ENCODE peak calls at places on chromosomes 4 and X, in five cellular contexts. W is HFFc6, J is NCI-H1092 treated with DMSO at 0.1 percent for 48 hours, M is NCI-H460, F is H4. Z is an unnamed sample.

GRCh38 chrX:10071451-10072163 is 85.2 kb upstream of the CLCN4 start:
- DNase-seq in W (no peak), M (no peak), J (peak), F (no peak), Z (no peak)

GRCh38 chr4:147355849-147356248 is 125.0 kb upstream of the EDNRA start:
- DNase-seq in J (no peak), M (peak), F (no peak), W (peak), Z (no peak)

GRCh38 chr4:181030961-181031360 is 1212.2 kb upstream of the TENM3 start:
- DNase-seq in M (no peak), F (peak), J (no peak), W (no peak), Z (no peak)

GRCh38 chr4:7973545-7973981 is 33.9 kb upstream of the AFAP1 start:
- DNase-seq in J (no peak), W (peak), M (no peak), F (peak), Z (no peak)

GRCh38 chr4:6845574-6845973 is 63.0 kb downstream of the KIAA0232 start:
- DNase-seq in W (no peak), F (no peak), J (no peak), M (no peak), Z (no peak)

GRCh38 chr4:52911684-52912294 is 49.7 kb downstream of the RASL11B start:
- DNase-seq in M (peak), F (peak), W (peak), J (peak), Z (peak)

GRCh38 chrX:118066867-118067515 is 49.6 kb downstream of the KLHL13 start:
- DNase-seq in J (no peak), F (no peak), W (no peak), M (no peak), Z (no peak)

GRCh38 chr4:16897991-16898827 is at the start of gene LDB2:
- DNase-seq in M (no peak), W (peak), J (no peak), F (peak), Z (no peak)

GRCh38 chr4:14871676-14872430 is 130.4 kb upstream of the CPEB2 start:
- DNase-seq in J (no peak), M (no peak), F (no peak), W (no peak), Z (peak)

GRCh38 chr4:151993521-151993920 is 232.7 kb upstream of the GATB start:
- DNase-seq in M (no peak), W (no peak), J (no peak), F (no peak), Z (no peak)

GRCh38 chr4:90121961-90122748 is 5.0 kb upstream of the CCSER1 start:
- DNase-seq in F (peak), M (no peak), W (no peak), J (no peak), Z (peak)

GRCh38 chr4:142637654-142638053 is 208.4 kb downstream of the INPP4B start:
- DNase-seq in J (no peak), W (no peak), F (no peak), M (no peak), Z (no peak)

GRCh38 chrX:16914058-16914457 is 32.4 kb upstream of the REPS2 start:
- DNase-seq in W (no peak), J (no peak), F (no peak), M (no peak), Z (no peak)

GRCh38 chr4:127291316-127291715 is 341.4 kb upstream of the INTU start:
- DNase-seq in M (no peak), J (no peak), F (no peak), W (no peak), Z (no peak)

GRCh38 chr4:112182604-112183003 is 37.4 kb downstream of the FAM241A start:
- DNase-seq in M (no peak), F (no peak), W (no peak), J (no peak), Z (no peak)